ENCODE peak calls at places on chromosome 15, in eight cellular contexts. R is left ventricle myocardium inferior, D is esophagus squamous epithelium, Y is A549, M is upper lobe of right lung, N is tibial artery, U is PC-9, A is GM23338. T is an unnamed sample.

GRCh38 chr15:33152502-33153109 is 41.9 kb downstream of the FMN1 start:
- DNase-seq in U (no peak), A (no peak), M (no peak), R (no peak), Y (no peak), D (no peak), N (no peak), T (no peak)

GRCh38 chr15:56892651-56893348 is 25.6 kb upstream of the TCF12 start:
- DNase-seq in A (no peak), N (no peak), U (no peak), D (no peak), Y (no peak), M (no peak), R (no peak), T (no peak)

GRCh38 chr15:43943511-43943910 is 116.7 kb downstream of the WDR76 start:
- DNase-seq in Y (no peak), A (no peak), D (no peak), M (no peak), R (no peak), N (no peak), U (no peak), T (no peak)

GRCh38 chr15:58260186-58260910 is 122.2 kb downstream of the AQP9 start:
- DNase-seq in A (no peak), N (no peak), D (no peak), U (peak; percentile 67), M (no peak), Y (no peak), R (peak; percentile 35), T (no peak)

GRCh38 chr15:57440799-57441198 is 64.5 kb downstream of the CGNL1 start:
- DNase-seq in R (no peak), M (no peak), Y (no peak), A (no peak), D (no peak), U (no peak), N (no peak), T (no peak)

GRCh38 chr15:91942676-91943417 is 89.3 kb downstream of the SLCO3A1 start:
- DNase-seq in U (peak; percentile 79), A (no peak), R (peak; percentile 83), N (peak; percentile 92), D (peak; percentile 8), M (peak; percentile 81), Y (peak; percentile 64), T (peak; percentile 84)

GRCh38 chr15:52056496-52056895 is 37.5 kb downstream of the MAPK6 start:
- DNase-seq in R (no peak), Y (no peak), D (no peak), U (no peak), N (no peak), M (no peak), A (no peak), T (no peak)

GRCh38 chr15:43932036-43932435 is 105.2 kb downstream of the WDR76 start:
- DNase-seq in A (no peak), M (no peak), R (no peak), D (no peak), N (no peak), U (no peak), Y (no peak), T (no peak)

GRCh38 chr15:31574761-31575160 is 248.1 kb downstream of the KLF13 start:
- DNase-seq in M (no peak), A (peak; percentile 19), N (no peak), D (no peak), Y (no peak), U (no peak), R (no peak), T (no peak)

GRCh38 chr15:66040211-66040892 is 171.1 kb downstream of the RAB11A start:
- DNase-seq in Y (no peak), D (no peak), U (no peak), A (no peak), R (peak; percentile 25), N (no peak), M (no peak), T (no peak)

GRCh38 chr15:39014682-39015081 is 450.1 kb upstream of the RASGRP1 start:
- DNase-seq in N (no peak), R (no peak), D (no peak), A (no peak), Y (no peak), U (no peak), M (no peak), T (no peak)

GRCh38 chr15:66454143-66454542 is 43.4 kb downstream of the SNAPC5 start:
- DNase-seq in M (no peak), U (no peak), D (no peak), N (no peak), A (no peak), Y (no peak), R (no peak), T (no peak)

GRCh38 chr15:60423540-60423939 is 25.8 kb upstream of the ANXA2 start:
- DNase-seq in M (no peak), D (no peak), R (no peak), N (no peak), U (peak; percentile 60), A (peak; percentile 77), Y (peak; percentile 29), T (no peak)

GRCh38 chr15:22839046-22839705 is 710 bp downstream of the NIPA2 start:
- DNase-seq in Y (peak; percentile 22), U (no peak), M (no peak), N (no peak), R (no peak), D (no peak), A (no peak), T (no peak)

GRCh38 chr15:81291916-81292424 is 32.0 kb downstream of the STARD5 start:
- DNase-seq in U (no peak), N (peak; percentile 41), D (no peak), R (no peak), Y (no peak), A (no peak), M (no peak), T (peak; percentile 19)

GRCh38 chr15:71753346-71753745 is 57.0 kb upstream of the NR2E3 start:
- DNase-seq in U (no peak), D (no peak), Y (no peak), M (no peak), R (no peak), N (no peak), A (no peak), T (no peak)

GRCh38 chr15:43209059-43209824 is 11.6 kb downstream of the EPB42 start:
- DNase-seq in U (peak; percentile 35), D (no peak), R (no peak), N (no peak), A (peak; percentile 71), M (no peak), Y (peak; percentile 35), T (no peak)

DNA sequence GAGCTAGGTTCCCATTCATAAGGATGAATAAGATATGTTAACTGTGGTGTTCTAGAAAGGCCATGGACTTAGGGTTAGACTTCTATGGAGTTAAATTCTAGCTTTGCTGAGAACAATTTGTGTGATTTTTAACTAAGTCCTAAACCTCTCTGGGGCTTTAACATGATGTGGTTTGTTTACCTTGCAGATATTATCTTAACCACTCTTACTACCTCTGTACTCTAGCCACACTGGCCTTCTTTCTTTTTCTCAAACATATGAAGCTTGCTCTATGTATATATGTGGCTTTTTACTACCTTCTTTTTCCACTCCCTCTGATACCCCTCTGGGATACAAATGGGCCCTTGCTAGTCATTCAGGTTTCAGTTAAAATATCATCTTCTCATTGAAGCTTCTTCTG is 108.4 kb downstream of the ZNF609 start:
- DNase-seq in U (no peak), D (no peak), A (no peak), M (no peak), Y (no peak), R (no peak), N (no peak), T (no peak)
- H3K27ac ChIP-seq in U (no peak overlapping the region), D (no peak overlapping the region), A (no peak overlapping the region), M (no peak overlapping the region), Y (no peak overlapping the region), R (no peak overlapping the region), N (no peak overlapping the region), T (no peak overlapping the region)

DNA sequence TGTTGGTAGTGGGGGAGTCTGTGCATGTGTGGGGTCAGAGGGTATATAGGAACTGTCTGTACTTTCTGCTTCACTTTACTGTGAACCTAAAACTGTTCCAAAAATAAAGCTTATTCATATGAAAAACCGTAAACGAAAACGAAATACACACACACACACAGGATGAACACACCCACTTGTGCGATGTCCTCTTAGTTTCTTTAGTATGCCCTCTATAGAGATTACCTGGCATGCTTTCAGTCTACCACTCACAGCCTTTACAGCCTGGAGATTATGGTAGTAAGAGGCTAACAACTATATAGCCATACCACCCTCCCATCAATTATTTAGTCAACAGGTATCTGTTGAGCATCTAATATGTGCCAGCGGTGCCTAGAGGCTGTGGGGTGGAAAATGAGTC is 60.0 kb upstream of the UBE3A start:
- DNase-seq in U (no peak), R (no peak), N (no peak), Y (no peak), A (no peak), M (no peak), D (no peak), T (no peak)
- TF ChIP-seq CTCF in U (no peak), R (no peak), N (no peak), Y (no peak), A (no peak), M (no peak), D (no peak), T (no peak)

GRCh38 chr15:98876461-98877369 is 130.9 kb downstream of the PGPEP1L start:
- DNase-seq in A (no peak), R (no peak), M (no peak), N (no peak), D (no peak), U (no peak), Y (no peak), T (no peak)

GRCh38 chr15:98878862-98879261 is 128.7 kb downstream of the PGPEP1L start:
- DNase-seq in D (no peak), N (no peak), U (no peak), Y (no peak), A (no peak), R (no peak), M (no peak), T (no peak)

GRCh38 chr15:98875309-98875708 is 132.3 kb downstream of the PGPEP1L start:
- DNase-seq in A (no peak), Y (no peak), U (no peak), R (no peak), D (no peak), M (no peak), N (no peak), T (no peak)

GRCh38 chr15:98874773-98875172 is 132.8 kb downstream of the PGPEP1L start:
- DNase-seq in D (no peak), Y (no peak), A (no peak), M (no peak), U (no peak), N (no peak), R (no peak), T (no peak)

DNA sequence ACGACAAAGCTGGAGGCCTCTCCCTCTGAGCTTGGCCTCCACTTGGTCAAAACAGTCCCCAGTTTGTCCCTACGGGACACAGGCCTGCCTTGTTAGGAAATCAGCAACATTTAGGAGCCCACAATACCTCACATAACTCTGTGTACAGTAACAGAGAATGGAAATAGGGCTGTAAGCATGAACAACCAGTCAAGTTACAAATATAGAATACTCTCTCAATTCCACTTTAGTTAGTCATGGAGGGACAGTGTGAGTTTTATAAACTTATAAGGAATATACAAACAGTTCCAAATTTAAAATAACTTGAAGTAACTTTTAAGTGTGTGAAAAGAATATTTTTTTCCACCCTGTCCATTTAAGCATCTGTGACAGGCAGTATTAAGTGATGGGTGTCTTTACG is 129.4 kb downstream of the PGPEP1L start:
- DNase-seq in M (no peak), D (no peak), A (no peak), U (no peak), N (no peak), Y (no peak), R (no peak), T (no peak)
- H3K27ac ChIP-seq in M (no peak overlapping the region), D (no peak overlapping the region), A (peak overlapping the region; percentile 58), U (no peak overlapping the region), N (peak overlapping the region; percentile 89), Y (peak overlapping the region; percentile 95), R (peak overlapping the region; percentile 49), T (peak overlapping the region; percentile 32)

GRCh38 chr15:62060116-62060895 is at the start of gene VPS13C:
- DNase-seq in Y (peak; percentile 94), A (peak; percentile 95), D (peak; percentile 59), U (peak; percentile 94), R (peak; percentile 93), N (peak; percentile 96), M (peak; percentile 96), T (peak; percentile 94)
- TF ChIP-seq CTCF in Y (peak; percentile 63), A (peak; percentile 55), D (peak; percentile 61), U (peak; percentile 59), R (peak; percentile 89), N (peak; percentile 81), M (peak; percentile 82), T (peak; percentile 94)